ENCODE peak calls at places on chromosomes 2 and 18, in four cellular contexts. N is tibial nerve, Z is Panc1, F is K562. Y is an unnamed sample.

GRCh38 chr2:207825033-207825957 is 55.6 kb upstream of the FZD5 start:
- DNase-seq in F (no peak), Z (no peak), N (no peak), Y (no peak)

GRCh38 chr2:233926806-233927205 is 9.6 kb downstream of the TRPM8 start:
- DNase-seq in N (no peak), Z (no peak), F (no peak), Y (no peak)

GRCh38 chr18:56068030-56068671 is 480.2 kb upstream of the TCF4 start:
- DNase-seq in F (no peak), N (no peak), Z (no peak), Y (no peak)

GRCh38 chr2:65076345-65076710 is 20.1 kb downstream of the CEP68 start:
- DNase-seq in F (no peak), Z (no peak), N (no peak), Y (no peak)

GRCh38 chr2:232229296-232229916 is 149.1 kb upstream of the ALPP start:
- DNase-seq in Z (no peak), N (no peak), F (no peak), Y (peak; percentile 64)

GRCh38 chr2:158795110-158795924 is at the start of gene DAPL1:
- DNase-seq in N (no peak), F (no peak), Z (no peak), Y (no peak)

GRCh38 chr2:136764397-136765255 is 719 bp upstream of the THSD7B start:
- DNase-seq in Z (no peak), N (no peak), F (no peak), Y (no peak)

GRCh38 chr2:202009019-202009481 is 24.6 kb upstream of the FZD7 start:
- DNase-seq in F (no peak), N (no peak), Z (no peak), Y (no peak)

GRCh38 chr18:60232541-60232940 is 140.0 kb downstream of the MC4R start:
- DNase-seq in Z (peak; percentile 52), N (no peak), F (no peak), Y (peak; percentile 50)

GRCh38 chr2:223759569-223760430 is 77.6 kb downstream of the AP1S3 start:
- DNase-seq in F (no peak), N (no peak), Z (peak; percentile 78), Y (peak; percentile 90)

GRCh38 chr2:219214141-219214540 is 4.6 kb downstream of the ABCB6 start:
- DNase-seq in F (no peak), N (no peak), Z (no peak), Y (no peak)

GRCh38 chr18:13558132-13558531 is 168.2 kb downstream of the FAM210A start:
- DNase-seq in N (no peak), F (peak; percentile 64), Z (peak; percentile 30), Y (no peak)

GRCh38 chr2:79511320-79511951 is 1.4 kb upstream of the CTNNA2 start:
- DNase-seq in F (peak; percentile 5), N (no peak), Z (no peak), Y (peak; percentile 19)

GRCh38 chr2:24711881-24712280 is 81.3 kb downstream of the PTRHD1 start:
- DNase-seq in Z (no peak), F (no peak), N (no peak), Y (no peak)

DNA sequence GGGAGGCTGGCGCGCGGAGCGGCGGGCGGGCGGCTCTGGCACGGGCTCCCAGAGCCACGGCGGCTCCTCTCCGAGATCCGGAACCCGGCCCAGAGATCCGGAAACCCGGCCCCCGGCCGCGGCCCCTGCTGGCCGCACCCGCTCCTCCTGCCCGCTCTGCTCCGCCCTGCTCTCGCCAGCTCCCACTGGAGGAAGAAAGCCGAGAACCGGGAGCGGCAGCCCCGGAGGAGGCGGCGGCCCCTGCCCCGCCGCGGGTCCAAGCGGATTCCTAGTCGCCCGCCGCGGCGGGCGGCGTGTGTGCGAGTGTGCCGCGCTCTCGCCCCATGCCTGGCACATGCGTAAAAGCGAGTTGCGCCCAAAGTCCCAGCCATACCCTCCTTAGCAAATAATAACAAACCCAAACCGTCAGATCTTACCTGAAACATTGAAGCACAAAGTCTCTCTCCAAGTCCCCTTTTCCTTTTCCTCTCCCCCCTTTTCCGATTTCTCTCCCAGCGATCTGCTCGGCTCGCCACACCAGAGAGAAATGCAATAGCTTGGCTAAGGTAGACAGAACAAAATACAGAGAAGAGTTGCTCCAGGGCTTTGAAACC is 108.7 kb upstream of the KCTD1 start:
- DNase-seq in N (peak; percentile 42), F (no peak), Z (no peak), Y (no peak)
- TF ChIP-seq CTCF in N (no peak), F (no peak), Z (peak; percentile 40), Y (peak; percentile 25)

GRCh38 chr2:216696321-216696720 is 972 bp upstream of the IGFBP5 start:
- DNase-seq in F (no peak), Z (no peak), N (no peak), Y (no peak)

GRCh38 chr2:216698291-216698690 is 2.9 kb upstream of the IGFBP5 start:
- DNase-seq in F (no peak), N (no peak), Z (no peak), Y (no peak)

GRCh38 chr2:216698895-216699294 is 3.5 kb upstream of the IGFBP5 start:
- DNase-seq in Z (peak; percentile 27), N (no peak), F (peak; percentile 40), Y (no peak)

GRCh38 chr2:216695401-216695821 is at the start of gene IGFBP5:
- DNase-seq in Z (no peak), N (peak; percentile 88), F (no peak), Y (no peak)

DNA sequence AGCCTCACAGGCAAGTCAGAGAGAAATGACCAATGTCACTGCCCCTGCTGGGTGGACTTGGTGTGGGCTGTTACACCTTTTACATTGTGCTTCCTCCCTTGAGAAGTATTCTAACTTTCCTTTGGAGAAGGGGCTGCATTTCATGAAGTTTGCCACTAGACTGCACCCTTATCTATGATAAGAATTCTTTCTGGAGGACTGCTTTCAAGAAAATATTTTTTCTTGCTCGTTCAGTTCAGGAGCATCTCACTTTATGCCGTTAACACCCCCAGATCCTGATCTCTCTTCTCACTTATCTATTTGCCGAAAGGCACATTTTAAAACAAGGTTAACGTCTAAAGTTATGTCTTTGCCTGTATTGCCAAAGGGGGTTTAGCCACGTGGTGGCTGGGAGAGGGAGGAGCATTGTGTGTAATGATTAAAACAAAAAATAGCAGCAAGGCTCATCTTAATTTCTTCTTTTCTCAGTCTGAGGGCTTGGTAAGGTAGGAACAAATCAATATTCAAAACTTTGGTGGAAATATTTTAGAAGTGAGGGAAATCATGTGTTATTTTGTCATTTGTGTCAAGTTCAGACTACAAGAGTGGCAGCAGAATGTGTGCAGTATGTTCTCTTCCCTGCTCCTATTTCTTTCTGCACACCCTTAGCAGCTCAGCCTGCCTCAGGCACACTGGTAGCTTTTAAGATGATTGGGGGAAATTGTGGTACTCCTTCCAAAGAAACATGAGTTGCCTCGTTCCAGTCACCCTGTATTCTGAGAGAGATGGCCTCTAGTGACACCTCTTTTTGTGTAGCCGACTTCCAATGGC is 1.6 kb upstream of the IGFBP5 start:
- DNase-seq in Z (no peak), F (peak; percentile 26), N (no peak), Y (no peak)
- TF ChIP-seq CTCF in Z (peak; percentile 69), F (peak; percentile 61), N (peak; percentile 47), Y (peak; percentile 69)

GRCh38 chr18:48930926-48931325 is 19.8 kb downstream of the SMAD7 start:
- DNase-seq in Z (no peak), F (no peak), N (no peak), Y (no peak)

GRCh38 chr18:48933578-48934399 is 17.0 kb downstream of the SMAD7 start:
- DNase-seq in Z (no peak), F (peak; percentile 59), N (no peak), Y (no peak)

GRCh38 chr18:48932822-48933510 is 17.8 kb downstream of the SMAD7 start:
- DNase-seq in F (peak; percentile 74), N (peak; percentile 27), Z (no peak), Y (no peak)

GRCh38 chr18:48931680-48932461 is 18.9 kb downstream of the SMAD7 start:
- DNase-seq in Z (no peak), F (peak; percentile 44), N (no peak), Y (no peak)

GRCh38 chr18:48932462-48932818 is 18.3 kb downstream of the SMAD7 start:
- DNase-seq in N (no peak), Z (no peak), F (no peak), Y (no peak)
- TF ChIP-seq CTCF in N (no peak), Z (no peak), F (no peak), Y (no peak)

GRCh38 chr2:194166818-194167217 is 1490.2 kb upstream of the SLC39A10 start:
- DNase-seq in F (no peak), N (no peak), Z (no peak), Y (peak; percentile 3)
- TF ChIP-seq CTCF in F (no peak), N (peak; percentile 25), Z (peak; percentile 43), Y (peak; percentile 80)

GRCh38 chr2:11068079-11068741 is 87.1 kb upstream of the SLC66A3 start:
- DNase-seq in F (no peak), N (no peak), Z (no peak), Y (no peak)
- TF ChIP-seq CTCF in F (no peak), N (no peak), Z (no peak), Y (no peak)

GRCh38 chr2:3459185-3460015 is 59.9 kb downstream of the ADI1 start:
- DNase-seq in Z (no peak), F (no peak), N (no peak), Y (no peak)
- TF ChIP-seq CTCF in Z (no peak), F (no peak), N (no peak), Y (no peak)

DNA sequence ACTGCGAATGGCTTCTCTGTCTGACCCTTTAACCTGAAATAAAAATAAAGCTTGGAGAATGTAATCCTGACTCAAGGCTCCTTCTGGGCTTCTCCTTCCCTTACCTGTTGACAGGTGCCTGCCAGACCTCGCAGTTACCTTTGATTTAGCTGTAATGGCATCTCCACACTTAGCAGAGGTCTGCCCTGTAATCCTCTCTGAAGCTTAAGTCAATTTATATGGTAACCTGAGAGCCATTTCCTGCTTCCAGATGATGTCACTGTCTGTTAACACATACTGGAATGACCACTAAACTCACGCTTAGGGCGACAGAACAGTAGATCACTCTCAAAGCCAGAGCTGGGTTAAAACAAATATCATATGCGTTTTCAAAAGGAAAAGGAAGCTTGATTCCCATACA is 29.4 kb upstream of the FOXI3 start:
- DNase-seq in Z (peak; percentile 13), N (no peak), F (no peak), Y (peak; percentile 13)
- TF ChIP-seq CTCF in Z (no peak), N (no peak), F (no peak), Y (no peak)

GRCh38 chr18:49786019-49786720 is 27.2 kb downstream of the ACAA2 start:
- DNase-seq in Z (no peak), F (no peak), N (no peak), Y (no peak)

GRCh38 chr18:49788327-49788908 is 24.9 kb downstream of the ACAA2 start:
- DNase-seq in Z (no peak), F (no peak), N (no peak), Y (no peak)

GRCh38 chr18:49778826-49779465 is 34.4 kb downstream of the ACAA2 start:
- DNase-seq in N (no peak), Z (no peak), F (no peak), Y (no peak)

GRCh38 chr18:49784427-49785185 is 28.7 kb downstream of the ACAA2 start:
- DNase-seq in N (no peak), Z (no peak), F (no peak), Y (no peak)
- TF ChIP-seq CTCF in N (no peak), Z (peak; percentile 14), F (no peak), Y (peak; percentile 28)